ENCODE peak calls at places on chromosomes 1 and 21, in five cellular contexts. E is neural progenitor cell, T is MM.1S, Q is GM12878, A is PC-3. C is an unnamed sample.
A peak's percentile ranks its signal among the peaks of the same experiment; 100 is the strongest.

GRCh38 chr21:38987551-38988210 is 182.0 kb downstream of the ETS2 start:
- DNase-seq in E (no peak), T (no peak), Q (no peak), A (no peak), C (no peak)

GRCh38 chr1:186740324-186740723 is 60.1 kb upstream of the PTGS2 start:
- DNase-seq in E (no peak), T (no peak), Q (no peak), A (no peak), C (no peak)

GRCh38 chr1:61013953-61014667 is 68.3 kb upstream of the NFIA start:
- DNase-seq in E (no peak), T (no peak), Q (no peak), A (no peak), C (no peak)

GRCh38 chr1:74673351-74674111 is at the start of gene ERICH3:
- DNase-seq in E (peak; percentile 27), T (no peak), Q (no peak), A (no peak), C (no peak)

GRCh38 chr1:3187415-3188149 is 118.6 kb downstream of the PRDM16 start:
- DNase-seq in E (no peak), T (no peak), Q (no peak), A (no peak), C (no peak)

GRCh38 chr1:209202826-209203439 is 380.6 kb upstream of the CAMK1G start:
- DNase-seq in E (peak; percentile 66), T (peak; percentile 58), Q (no peak), A (peak; percentile 84), C (peak; percentile 9)

GRCh38 chr21:33325222-33326067 is 675 bp downstream of the IFNAR1 start:
- DNase-seq in E (no peak), T (peak; percentile 90), Q (no peak), A (peak; percentile 73), C (peak; percentile 30)

GRCh38 chr21:46061950-46062349 is 36.0 kb upstream of the COL6A2 start:
- DNase-seq in E (no peak), T (no peak), Q (no peak), A (no peak), C (no peak)

GRCh38 chr1:218164930-218165686 is 120.0 kb upstream of the RRP15 start:
- DNase-seq in E (peak; percentile 74), T (peak; percentile 62), Q (no peak), A (peak; percentile 61), C (no peak)

GRCh38 chr1:225428879-225429455 is 1.1 kb upstream of the LBR start:
- DNase-seq in E (no peak), T (no peak), Q (peak; percentile 61), A (no peak), C (no peak)

GRCh38 chr1:109307363-109308021 is 681 bp upstream of the MYBPHL start:
- DNase-seq in E (peak; percentile 59), T (no peak), Q (no peak), A (no peak), C (no peak)

GRCh38 chr1:21911205-21912001 is 25.7 kb downstream of the HSPG2 start:
- DNase-seq in E (no peak), T (no peak), Q (no peak), A (no peak), C (no peak)
- H3K9ac ChIP-seq in E (no peak overlapping the region), T (no peak overlapping the region), Q (no peak overlapping the region), A (no peak overlapping the region), C (no peak overlapping the region)

GRCh38 chr1:176141449-176141848 is 65.6 kb downstream of the COP1 start:
- DNase-seq in E (no peak), T (no peak), Q (no peak), A (no peak), C (no peak)
- H3K79me2 ChIP-seq in E (peaks cover 90% of the 10 kb centered on the region), T (peaks cover 38% of the 10 kb centered on the region), Q (peaks cover 6% of the 10 kb centered on the region), A (peaks cover 16% of the 10 kb centered on the region), C (peaks cover 63% of the 10 kb centered on the region)

GRCh38 chr1:1959459-1959839 is 40.4 kb upstream of the TMEM52 start:
- DNase-seq in E (no peak), T (no peak), Q (no peak), A (no peak), C (no peak)

GRCh38 chr1:1957533-1957961 is 38.5 kb upstream of the TMEM52 start:
- DNase-seq in E (no peak), T (no peak), Q (no peak), A (no peak), C (no peak)

GRCh38 chr1:1958071-1958541 is 39.0 kb upstream of the TMEM52 start:
- DNase-seq in E (no peak), T (no peak), Q (no peak), A (no peak), C (no peak)

GRCh38 chr1:1960480-1961196 is 41.6 kb upstream of the TMEM52 start:
- DNase-seq in E (no peak), T (no peak), Q (no peak), A (no peak), C (no peak)

DNA sequence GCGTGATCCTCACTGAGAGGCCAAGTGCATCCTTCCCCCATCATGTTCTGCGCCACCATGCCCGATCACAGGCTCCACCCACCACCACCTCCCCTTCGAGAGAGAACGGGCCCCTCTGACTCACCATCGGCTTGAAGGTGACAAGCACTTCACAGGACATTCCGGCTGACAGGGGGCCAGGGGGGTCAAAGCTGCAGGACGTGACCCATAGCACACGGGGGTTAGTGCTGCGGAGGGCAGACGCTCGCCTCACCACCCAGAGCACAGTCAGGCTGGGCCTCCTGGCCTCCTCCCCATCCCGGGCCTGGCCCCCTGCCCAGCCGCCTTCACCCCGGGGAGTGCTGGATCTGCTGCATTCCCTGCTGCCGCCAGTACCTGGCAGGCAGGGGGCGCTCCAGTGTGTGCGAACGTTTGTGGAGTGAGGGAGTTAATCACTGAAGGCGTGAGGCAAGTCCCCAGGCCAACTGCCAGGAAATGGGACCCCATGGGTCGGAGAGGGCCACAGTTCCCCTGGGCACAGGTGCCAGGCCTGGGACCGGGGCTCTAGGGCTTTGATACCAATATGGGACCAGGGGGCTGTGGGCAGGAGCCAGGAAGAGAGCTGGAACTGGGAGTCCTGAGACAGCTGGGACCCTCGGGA is 40.9 kb upstream of the TMEM52 start:
- DNase-seq in E (peak; percentile 91), T (peak; percentile 50), Q (no peak), A (peak; percentile 98), C (peak; percentile 50)
- H3K4me1 ChIP-seq in E (peaks cover 8% of the 10 kb centered on the region), T (no peaks in the 10 kb centered on the region), Q (no peaks in the 10 kb centered on the region), A (peaks cover 12% of the 10 kb centered on the region), C (peaks cover 6% of the 10 kb centered on the region)

GRCh38 chr1:93707956-93708355 is 26.3 kb upstream of the BCAR3 start:
- DNase-seq in E (no peak), T (peak; percentile 49), Q (peak; percentile 69), A (no peak), C (no peak)
- H3K9ac ChIP-seq in E (no peak overlapping the region), T (no peak overlapping the region), Q (peak overlapping the region; percentile 31), A (no peak overlapping the region), C (no peak overlapping the region)

GRCh38 chr1:223833948-223834347 is 11.8 kb downstream of the TP53BP2 start:
- DNase-seq in E (no peak), T (no peak), Q (no peak), A (no peak), C (no peak)
- H3K79me2 ChIP-seq in E (peaks cover 100% of the 10 kb centered on the region), T (peaks cover 79% of the 10 kb centered on the region), Q (no peaks in the 10 kb centered on the region), A (peaks cover 90% of the 10 kb centered on the region), C (peaks cover 82% of the 10 kb centered on the region)

GRCh38 chr1:155013632-155014031 is 11.0 kb downstream of the ZBTB7B start:
- DNase-seq in E (no peak), T (no peak), Q (no peak), A (no peak), C (no peak)

GRCh38 chr1:155014709-155015508 is 12.3 kb downstream of the ZBTB7B start:
- DNase-seq in E (no peak), T (no peak), Q (no peak), A (no peak), C (no peak)

GRCh38 chr1:155011437-155011907 is 8.9 kb downstream of the ZBTB7B start:
- DNase-seq in E (no peak), T (no peak), Q (no peak), A (no peak), C (no peak)

GRCh38 chr1:155012052-155012546 is 9.5 kb downstream of the ZBTB7B start:
- DNase-seq in E (peak; percentile 89), T (no peak), Q (no peak), A (no peak), C (no peak)

GRCh38 chr1:155012760-155013602 is 10.4 kb downstream of the ZBTB7B start:
- DNase-seq in E (no peak), T (no peak), Q (no peak), A (no peak), C (no peak)
- H3K4me1 ChIP-seq in E (peaks cover 40% of the 10 kb centered on the region), T (peaks cover 28% of the 10 kb centered on the region), Q (peaks cover 42% of the 10 kb centered on the region), A (peaks cover 14% of the 10 kb centered on the region), C (peaks cover 74% of the 10 kb centered on the region)

GRCh38 chr1:210250998-210251679 is 18.5 kb downstream of the SERTAD4 start:
- DNase-seq in E (peak; percentile 86), T (peak; percentile 81), Q (no peak), A (peak; percentile 84), C (peak; percentile 62)
- H3K9ac ChIP-seq in E (no peak overlapping the region), T (no peak overlapping the region), Q (no peak overlapping the region), A (no peak overlapping the region), C (peak overlapping the region; percentile 64)

GRCh38 chr1:54400321-54400720 is 5.9 kb downstream of the SSBP3 start:
- DNase-seq in E (no peak), T (no peak), Q (no peak), A (no peak), C (no peak)
- H3K79me2 ChIP-seq in E (peaks cover 100% of the 10 kb centered on the region), T (peaks cover 54% of the 10 kb centered on the region), Q (peaks cover 31% of the 10 kb centered on the region), A (peaks cover 16% of the 10 kb centered on the region), C (peaks cover 2% of the 10 kb centered on the region)

C was measured in keratinocyte.